ENCODE peak calls at places on chromosomes 6 and 20, in ten cellular contexts. U is HFFc6; S is RCC 7860; O is kidney epithelial cell; C is GM10248; A is left ventricle myocardium inferior; D is activated CD4-positive, CD25-positive, alpha-beta regulatory T cell; L is WTC11; I is activated T-cell treated with anti-CD3 and anti-CD28 coated beads, Interleukin-2, amount 50 U/mL, for 1 hour; G is ecto neural progenitor cell. H is an unnamed sample.

GRCh38 chr6:21201181-21201580 is 392.4 kb upstream of the SOX4 start:
- DNase-seq in O (no peak), S (no peak), L (no peak), A (no peak), C (no peak), U (no peak), D (no peak), I (no peak), G (no peak), H (no peak)

GRCh38 chr6:36364669-36365479 is 22.6 kb downstream of the ETV7 start:
- DNase-seq in S (peak), C (peak), L (no peak), G (no peak), A (no peak), I (no peak), U (no peak), D (no peak), O (no peak), H (no peak)

GRCh38 chr6:95847061-95847460 is 168.7 kb upstream of the FUT9 start:
- DNase-seq in S (no peak), U (no peak), G (no peak), C (no peak), D (no peak), L (no peak), I (no peak), O (no peak), A (no peak), H (no peak)

GRCh38 chr6:30687659-30688431 is 1.4 kb upstream of the PPP1R18 start:
- DNase-seq in A (peak), I (no peak), G (no peak), S (no peak), U (peak), D (no peak), C (no peak), O (no peak), L (peak), H (no peak)

GRCh38 chr6:12422848-12423247 is 132.7 kb downstream of the EDN1 start:
- DNase-seq in G (no peak), C (no peak), U (no peak), A (no peak), O (no peak), I (no peak), S (no peak), L (no peak), D (no peak), H (no peak)

GRCh38 chr6:121823437-121823851 is 388.0 kb downstream of the GJA1 start:
- DNase-seq in U (peak), O (peak), C (no peak), G (no peak), D (no peak), A (no peak), S (peak), I (no peak), L (no peak), H (peak)

GRCh38 chr6:6790393-6790792 is 201.9 kb downstream of the LY86 start:
- DNase-seq in L (no peak), O (no peak), I (no peak), C (no peak), A (no peak), S (no peak), G (no peak), D (no peak), U (no peak), H (no peak)

GRCh38 chr6:39196648-39197047 is 32.6 kb downstream of the KCNK5 start:
- DNase-seq in L (no peak), O (no peak), G (no peak), U (no peak), I (no peak), D (no peak), C (no peak), S (no peak), A (no peak), H (no peak)

GRCh38 chr6:40535784-40536380 is 51.3 kb downstream of the LRFN2 start:
- DNase-seq in L (no peak), G (no peak), S (no peak), I (no peak), C (no peak), A (no peak), O (no peak), U (no peak), D (no peak), H (no peak)

GRCh38 chr20:23047001-23047737 is 2.3 kb downstream of the THBD start:
- DNase-seq in D (no peak), O (no peak), S (no peak), I (no peak), G (no peak), A (no peak), L (no peak), C (no peak), U (no peak), H (no peak)

GRCh38 chr6:89433637-89434499 is 916 bp downstream of the ANKRD6 start:
- DNase-seq in S (no peak), G (peak), L (peak), I (peak), A (peak), O (no peak), C (peak), D (no peak), U (no peak), H (peak)

GRCh38 chr20:49163696-49164095 is 24.4 kb downstream of the STAU1 start:
- DNase-seq in C (no peak), D (no peak), U (no peak), A (no peak), G (no peak), I (no peak), L (no peak), O (no peak), S (no peak), H (no peak)

GRCh38 chr6:108501559-108501958 is 59.2 kb upstream of the FOXO3 start:
- DNase-seq in L (no peak), O (no peak), C (no peak), A (no peak), S (peak), D (no peak), I (no peak), U (peak), G (no peak), H (no peak)

GRCh38 chr6:116255246-116255800 is 1.4 kb upstream of the TSPYL4 start:
- DNase-seq in S (no peak), L (no peak), O (no peak), G (no peak), I (no peak), A (no peak), C (no peak), U (no peak), D (no peak), H (no peak)

GRCh38 chr6:56374841-56375369 is 127.5 kb upstream of the COL21A1 start:
- DNase-seq in O (no peak), A (no peak), L (no peak), I (no peak), C (no peak), D (no peak), S (no peak), G (no peak), U (peak), H (no peak)

GRCh38 chr6:1608976-1609661 is 596 bp upstream of the FOXC1 start:
- DNase-seq in I (no peak), D (no peak), U (no peak), L (no peak), S (no peak), O (no peak), G (no peak), A (no peak), C (peak), H (no peak)

GRCh38 chr20:60572991-60573390 is 614.8 kb downstream of the CDH26 start:
- DNase-seq in I (no peak), O (no peak), G (no peak), S (no peak), D (no peak), L (no peak), U (no peak), A (no peak), C (no peak), H (no peak)

GRCh38 chr6:17998003-17998402 is 10.6 kb upstream of the KIF13A start:
- DNase-seq in I (no peak), S (no peak), L (no peak), A (no peak), O (no peak), C (no peak), G (no peak), D (no peak), U (no peak), H (no peak)

GRCh38 chr6:125962900-125963497 is 6.4 kb downstream of the HINT3 start:
- DNase-seq in C (no peak), A (no peak), L (no peak), U (no peak), S (no peak), D (no peak), O (no peak), I (no peak), G (no peak), H (no peak)

H was measured in A673.